ENCODE peak calls at places on chromosomes 1 and 21, in four cellular contexts. U is type B pancreatic cell, N is cardiac fibroblast, K is tibial nerve. M is an unnamed sample.

GRCh38 chr1:37434292-37434907 is 40.0 kb upstream of the ZC3H12A start:
- DNase-seq in U (peak), N (peak), K (peak), M (no peak)

GRCh38 chr1:3537359-3537758 is 73.9 kb downstream of the MEGF6 start:
- DNase-seq in U (no peak), N (no peak), K (no peak), M (no peak)

GRCh38 chr1:183379951-183380350 is 38.2 kb downstream of the NMNAT2 start:
- DNase-seq in U (no peak), N (no peak), K (no peak), M (no peak)

GRCh38 chr1:17892225-17892624 is 137.1 kb downstream of the ACTL8 start:
- DNase-seq in U (no peak), N (no peak), K (no peak), M (no peak)

GRCh38 chr1:45802343-45803298 is 791 bp upstream of the MAST2 start:
- DNase-seq in U (no peak), N (peak), K (peak), M (no peak)

GRCh38 chr1:20125091-20125490 is 5.8 kb upstream of the PLA2G2D start:
- DNase-seq in U (no peak), N (peak), K (no peak), M (no peak)

GRCh38 chr1:12166834-12167492 is at the start of gene TNFRSF1B:
- DNase-seq in U (no peak), N (peak), K (no peak), M (no peak)

GRCh38 chr1:31003613-31004230 is 61.8 kb downstream of the PUM1 start:
- DNase-seq in U (no peak), N (no peak), K (no peak), M (no peak)

GRCh38 chr1:41503507-41504125 is 19.1 kb upstream of the EDN2 start:
- DNase-seq in U (no peak), N (no peak), K (no peak), M (no peak)

GRCh38 chr1:18926315-18927081 is 24.1 kb upstream of the ALDH4A1 start:
- DNase-seq in U (no peak), N (peak), K (no peak), M (no peak)

GRCh38 chr1:225437710-225438437 is 10.0 kb upstream of the LBR start:
- DNase-seq in U (no peak), N (peak), K (no peak), M (no peak)
- TF ChIP-seq CTCF in U (peak), N (peak), K (no peak), M (peak)

GRCh38 chr21:36994501-36995189 is 11.9 kb upstream of the RIPPLY3 start:
- DNase-seq in U (no peak), N (no peak), K (no peak), M (no peak)

GRCh38 chr21:37005548-37006242 is 807 bp upstream of the RIPPLY3 start:
- DNase-seq in U (no peak), N (no peak), K (no peak), M (no peak)

GRCh38 chr21:36999131-36999898 is 7.2 kb upstream of the RIPPLY3 start:
- DNase-seq in U (no peak), N (no peak), K (no peak), M (no peak)

GRCh38 chr21:37001446-37001845 is 5.1 kb upstream of the RIPPLY3 start:
- DNase-seq in U (no peak), N (no peak), K (no peak), M (no peak)

DNA sequence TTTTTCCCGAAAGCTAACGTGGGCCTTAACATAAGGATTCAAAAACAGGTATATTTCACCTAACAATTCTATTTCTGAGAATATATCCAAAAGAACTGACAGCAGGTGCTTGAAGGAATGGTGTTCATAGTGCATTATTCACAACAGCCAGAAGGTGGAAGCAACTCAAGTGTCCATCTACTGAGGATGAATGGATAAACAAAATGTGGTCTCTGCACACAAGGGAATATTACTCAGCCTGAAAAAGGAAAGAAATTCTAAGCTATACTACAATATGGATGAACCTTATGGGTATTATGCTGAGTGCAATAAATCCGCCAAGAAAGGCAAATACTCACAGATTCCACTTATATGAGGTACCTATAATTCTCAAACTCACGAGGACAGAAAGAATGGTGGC is 6.1 kb upstream of the RIPPLY3 start:
- DNase-seq in U (no peak), N (no peak), K (no peak), M (no peak)
- TF ChIP-seq CTCF in U (peak), N (peak), K (no peak), M (peak)

GRCh38 chr1:228316589-228317387 is 89.8 kb downstream of the TRIM11 start:
- DNase-seq in U (peak), N (no peak), K (no peak), M (no peak)
- TF ChIP-seq CTCF in U (no peak), N (no peak), K (no peak), M (no peak)

GRCh38 chr1:33428661-33429060 is 2.2 kb downstream of the PHC2 start:
- DNase-seq in U (no peak), N (no peak), K (no peak), M (no peak)
- TF ChIP-seq CTCF in U (no peak), N (no peak), K (no peak), M (no peak)